ENCODE peak calls at places on chromosome 22, in seven cellular contexts. X, O, D, R, V, E and Q are unnamed samples.

GRCh38 chr22:32880061-32880460 is 78.6 kb downstream of the TIMP3 start:
- DNase-seq in X (no peak), O (no peak), D (peak), R (no peak), V (no peak), E (no peak), Q (peak)

GRCh38 chr22:24954114-24954463 is 1.6 kb downstream of the KIAA1671 start:
- DNase-seq in X (no peak), O (no peak), D (no peak), R (no peak), V (no peak), E (no peak), Q (no peak)

GRCh38 chr22:40621309-40622151 is 15.0 kb downstream of the MRTFA start:
- DNase-seq in X (no peak), O (no peak), D (no peak), R (no peak), V (no peak), E (no peak), Q (no peak)

GRCh38 chr22:40417041-40417440 is 46.6 kb downstream of the SGSM3 start:
- DNase-seq in X (no peak), O (no peak), D (no peak), R (no peak), V (no peak), E (no peak), Q (no peak)

GRCh38 chr22:40436460-40437431 is 66.4 kb downstream of the SGSM3 start:
- DNase-seq in X (peak), O (peak), D (peak), R (no peak), V (peak), E (peak), Q (peak)

GRCh38 chr22:23533771-23534191 is 46.3 kb downstream of the IGLL1 start:
- DNase-seq in X (no peak), O (no peak), D (no peak), R (peak), V (no peak), E (no peak), Q (no peak)

GRCh38 chr22:23237201-23237798 is 57.0 kb downstream of the BCR start:
- DNase-seq in X (no peak), O (peak), D (no peak), R (peak), V (no peak), E (no peak), Q (no peak)

GRCh38 chr22:41574847-41575381 is 14.1 kb downstream of the CSDC2 start:
- DNase-seq in X (no peak), O (peak), D (no peak), R (peak), V (no peak), E (no peak), Q (no peak)

GRCh38 chr22:46039531-46039930 is 62.6 kb upstream of the WNT7B start:
- DNase-seq in X (no peak), O (no peak), D (no peak), R (no peak), V (no peak), E (no peak), Q (no peak)

GRCh38 chr22:27775698-27776409 is 25.7 kb downstream of the MN1 start:
- DNase-seq in X (no peak), O (no peak), D (no peak), R (no peak), V (no peak), E (no peak), Q (no peak)

GRCh38 chr22:23095467-23096342 is 25.4 kb downstream of the GNAZ start:
- DNase-seq in X (no peak), O (no peak), D (no peak), R (no peak), V (no peak), E (no peak), Q (no peak)

GRCh38 chr22:31846161-31847115 is 92.6 kb downstream of the DEPDC5 start:
- DNase-seq in X (no peak), O (no peak), D (no peak), R (no peak), V (no peak), E (peak), Q (no peak)

GRCh38 chr22:45284705-45285305 is at the start of gene UPK3A:
- DNase-seq in X (peak), O (peak), D (no peak), R (peak), V (no peak), E (no peak), Q (no peak)

GRCh38 chr22:48558606-48559402 is 1268.9 kb downstream of the BRD1 start:
- DNase-seq in X (no peak), O (no peak), D (no peak), R (no peak), V (no peak), E (no peak), Q (no peak)

GRCh38 chr22:19382240-19382639 is 49.3 kb downstream of the HIRA start:
- DNase-seq in X (no peak), O (no peak), D (no peak), R (no peak), V (no peak), E (no peak), Q (no peak)

GRCh38 chr22:47663615-47664605 is 901.5 kb downstream of the TBC1D22A start:
- DNase-seq in X (no peak), O (no peak), D (no peak), R (no peak), V (no peak), E (no peak), Q (no peak)

GRCh38 chr22:26892401-26893033 is 235.1 kb downstream of the MIAT start:
- DNase-seq in X (no peak), O (no peak), D (peak), R (no peak), V (no peak), E (no peak), Q (no peak)

GRCh38 chr22:27791494-27792241 is 9.9 kb downstream of the MN1 start:
- DNase-seq in X (no peak), O (no peak), D (no peak), R (no peak), V (no peak), E (no peak), Q (no peak)

GRCh38 chr22:44085743-44086741 is 61.9 kb downstream of the PARVB start:
- DNase-seq in X (no peak), O (peak), D (peak), R (peak), V (peak), E (peak), Q (peak)

GRCh38 chr22:24510694-24511625 is 15.8 kb downstream of the UPB1 start:
- DNase-seq in X (no peak), O (peak), D (peak), R (no peak), V (no peak), E (no peak), Q (no peak)

GRCh38 chr22:19871023-19871844 is 16.6 kb upstream of the GNB1L start:
- DNase-seq in X (no peak), O (no peak), D (no peak), R (peak), V (no peak), E (no peak), Q (no peak)

GRCh38 chr22:20430641-20431519 is 6.7 kb downstream of the SCARF2 start:
- DNase-seq in X (peak), O (peak), D (no peak), R (peak), V (no peak), E (no peak), Q (no peak)

GRCh38 chr22:19518568-19519030 is 5.6 kb downstream of the CLDN5 start:
- DNase-seq in X (no peak), O (no peak), D (no peak), R (no peak), V (no peak), E (no peak), Q (no peak)

GRCh38 chr22:41482319-41482935 is 13.5 kb downstream of the ACO2 start:
- DNase-seq in X (no peak), O (no peak), D (peak), R (no peak), V (no peak), E (no peak), Q (peak)

GRCh38 chr22:42939941-42940653 is 74.9 kb downstream of the PACSIN2 start:
- DNase-seq in X (no peak), O (no peak), D (peak), R (peak), V (no peak), E (no peak), Q (no peak)

GRCh38 chr22:28222976-28223375 is 303.9 kb upstream of the PITPNB start:
- DNase-seq in X (no peak), O (no peak), D (peak), R (no peak), V (no peak), E (no peak), Q (no peak)

GRCh38 chr22:27150530-27150909 is 493.1 kb downstream of the MIAT start:
- DNase-seq in X (no peak), O (no peak), D (peak), R (no peak), V (no peak), E (no peak), Q (no peak)

GRCh38 chr22:36332623-36333331 is 55.0 kb downstream of the MYH9 start:
- DNase-seq in X (peak), O (no peak), D (no peak), R (no peak), V (no peak), E (no peak), Q (no peak)